ENCODE peak calls at places on chromosome 21, in four cellular contexts. K is NCI-H1417, M is GM03348, D is neural crest cell. L is an unnamed sample.

GRCh38 chr21:35520302-35520701 is 471.2 kb upstream of the RUNX1 start:
- DNase-seq in M (no peak), K (peak), D (no peak), L (no peak)

GRCh38 chr21:45971487-45972352 is 9.8 kb upstream of the COL6A1 start:
- DNase-seq in M (peak), D (no peak), K (no peak), L (peak)

GRCh38 chr21:20486303-20486702 is 511.9 kb upstream of the NCAM2 start:
- DNase-seq in M (no peak), K (no peak), D (no peak), L (no peak)

GRCh38 chr21:42653492-42654061 is at the start of gene PDE9A:
- DNase-seq in K (peak), D (peak), M (no peak), L (no peak)

GRCh38 chr21:21831036-21831435 is 832.8 kb downstream of the NCAM2 start:
- DNase-seq in K (no peak), D (no peak), M (no peak), L (no peak)

GRCh38 chr21:32281531-32281930 is 2.7 kb upstream of the MIS18A start:
- DNase-seq in K (no peak), M (no peak), D (no peak), L (no peak)

GRCh38 chr21:36699026-36699545 is at the start of gene SIM2:
- DNase-seq in D (peak), M (no peak), K (peak), L (peak)

GRCh38 chr21:26844258-26845065 is 747 bp downstream of the ADAMTS1 start:
- DNase-seq in M (peak), K (peak), D (peak), L (peak)

GRCh38 chr21:27192286-27192685 is 225.4 kb upstream of the ADAMTS5 start:
- DNase-seq in K (no peak), D (no peak), M (peak), L (no peak)

GRCh38 chr21:28374881-28375280 is 617.8 kb downstream of the LTN1 start:
- DNase-seq in M (no peak), D (no peak), K (no peak), L (no peak)

GRCh38 chr21:20943476-20944085 is 54.6 kb upstream of the NCAM2 start:
- DNase-seq in M (no peak), D (no peak), K (peak), L (no peak)

GRCh38 chr21:37546949-37547614 is 180.5 kb downstream of the DYRK1A start:
- DNase-seq in D (no peak), K (peak), M (peak), L (no peak)

GRCh38 chr21:43867332-43867703 is 2.3 kb downstream of the AGPAT3 start:
- DNase-seq in K (no peak), M (no peak), D (no peak), L (no peak)

L was measured in MG63.